ENCODE peak calls at places on chromosome 12, in six cellular contexts. I, S, Y, D, J and C are unnamed samples.

GRCh38 chr12:22042981-22043669 is 2.9 kb upstream of the CMAS start:
- DNase-seq in I (no peak), S (no peak), Y (no peak), D (no peak), J (no peak), C (no peak)

GRCh38 chr12:29429999-29430698 is 49.2 kb upstream of the ERGIC2 start:
- DNase-seq in I (peak; percentile 12), S (no peak), Y (no peak), D (no peak), J (no peak), C (peak; percentile 4)

GRCh38 chr12:118052324-118053070 is 8.5 kb downstream of the WSB2 start:
- DNase-seq in I (no peak), S (peak; percentile 86), Y (peak; percentile 79), D (peak; percentile 28), J (peak; percentile 99), C (no peak)

GRCh38 chr12:236445-236844 is 22.5 kb upstream of the SLC6A12 start:
- DNase-seq in I (no peak), S (no peak), Y (no peak), D (no peak), J (no peak), C (no peak)

GRCh38 chr12:78966926-78967325 is 102.4 kb downstream of the SYT1 start:
- DNase-seq in I (no peak), S (no peak), Y (no peak), D (no peak), J (no peak), C (no peak)

GRCh38 chr12:52895726-52896189 is 9.1 kb downstream of the KRT8 start:
- DNase-seq in I (no peak), S (no peak), Y (no peak), D (no peak), J (no peak), C (no peak)

GRCh38 chr12:47989666-47990065 is 14.6 kb downstream of the COL2A1 start:
- DNase-seq in I (no peak), S (no peak), Y (no peak), D (no peak), J (no peak), C (no peak)

GRCh38 chr12:1346126-1346525 is 248.3 kb downstream of the FBXL14 start:
- DNase-seq in I (no peak), S (no peak), Y (no peak), D (no peak), J (no peak), C (no peak)

GRCh38 chr12:123723765-123724164 is 11.6 kb downstream of the ATP6V0A2 start:
- DNase-seq in I (no peak), S (no peak), Y (no peak), D (no peak), J (no peak), C (no peak)

GRCh38 chr12:71312767-71313375 is 126.7 kb upstream of the LGR5 start:
- DNase-seq in I (no peak), S (no peak), Y (no peak), D (no peak), J (no peak), C (no peak)

GRCh38 chr12:30830751-30831150 is 76.0 kb upstream of the CAPRIN2 start:
- DNase-seq in I (no peak), S (no peak), Y (no peak), D (no peak), J (no peak), C (peak; percentile 2)

GRCh38 chr12:41509655-41510054 is 321.5 kb downstream of the PDZRN4 start:
- DNase-seq in I (no peak), S (no peak), Y (no peak), D (no peak), J (no peak), C (no peak)

GRCh38 chr12:75481013-75481705 is 604 bp downstream of the GLIPR1 start:
- DNase-seq in I (no peak), S (no peak), Y (no peak), D (no peak), J (no peak), C (no peak)

GRCh38 chr12:75481774-75482173 is 1.2 kb downstream of the GLIPR1 start:
- DNase-seq in I (no peak), S (no peak), Y (no peak), D (no peak), J (no peak), C (no peak)

GRCh38 chr12:75480469-75480949 is at the start of gene GLIPR1:
- DNase-seq in I (no peak), S (peak; percentile 88), Y (peak; percentile 48), D (peak; percentile 52), J (peak; percentile 45), C (no peak)

GRCh38 chr12:75478395-75478794 is 2.2 kb upstream of the GLIPR1 start:
- DNase-seq in I (no peak), S (no peak), Y (no peak), D (no peak), J (no peak), C (no peak)

GRCh38 chr12:75479963-75480461 is 543 bp upstream of the GLIPR1 start:
- DNase-seq in I (no peak), S (no peak), Y (no peak), D (no peak), J (no peak), C (no peak)
- H3K4me3 ChIP-seq in I (no peak overlapping the region), S (peak overlapping the region; percentile 100), Y (peak overlapping the region; percentile 63), D (peak overlapping the region; percentile 75), J (no peak overlapping the region), C (no peak overlapping the region)

GRCh38 chr12:132352896-132353800 is 23.8 kb upstream of the GALNT9 start:
- DNase-seq in I (no peak), S (peak; percentile 29), Y (no peak), D (no peak), J (no peak), C (peak; percentile 91)
- H3K27me3 ChIP-seq in I (no peaks in the 10 kb centered on the region), S (no peaks in the 10 kb centered on the region), Y (no peaks in the 10 kb centered on the region), D (no peaks in the 10 kb centered on the region), J (peaks cover 16% of the 10 kb centered on the region), C (peaks cover 4% of the 10 kb centered on the region)

GRCh38 chr12:2803635-2804380 is 8.7 kb upstream of the ITFG2 start:
- DNase-seq in I (no peak), S (no peak), Y (no peak), D (no peak), J (no peak), C (no peak)

GRCh38 chr12:2800046-2800570 is 5.3 kb downstream of the FKBP4 start:
- DNase-seq in I (no peak), S (no peak), Y (no peak), D (no peak), J (no peak), C (no peak)

GRCh38 chr12:2797721-2798418 is 3.1 kb downstream of the FKBP4 start:
- DNase-seq in I (no peak), S (no peak), Y (peak; percentile 60), D (no peak), J (no peak), C (no peak)

GRCh38 chr12:2804390-2805145 is 7.9 kb upstream of the ITFG2 start:
- DNase-seq in I (no peak), S (peak; percentile 79), Y (peak; percentile 77), D (no peak), J (no peak), C (no peak)

GRCh38 chr12:2801044-2801783 is 6.4 kb downstream of the FKBP4 start:
- DNase-seq in I (no peak), S (no peak), Y (peak; percentile 29), D (no peak), J (no peak), C (no peak)
- H3K36me3 ChIP-seq in I (peaks cover 67% of the 10 kb centered on the region), S (no peaks in the 10 kb centered on the region), Y (peaks cover 91% of the 10 kb centered on the region), D (peaks cover 81% of the 10 kb centered on the region), J (peaks cover 41% of the 10 kb centered on the region), C (peaks cover 79% of the 10 kb centered on the region)

GRCh38 chr12:130874696-130875095 is 2.8 kb downstream of the RAN start:
- DNase-seq in I (no peak), S (no peak), Y (no peak), D (no peak), J (no peak), C (no peak)

GRCh38 chr12:130876758-130877157 is 4.9 kb downstream of the RAN start:
- DNase-seq in I (no peak), S (no peak), Y (no peak), D (no peak), J (no peak), C (no peak)

GRCh38 chr12:130873825-130874224 is 2.0 kb downstream of the RAN start:
- DNase-seq in I (no peak), S (no peak), Y (no peak), D (no peak), J (no peak), C (no peak)

GRCh38 chr12:130876297-130876696 is 4.4 kb downstream of the RAN start:
- DNase-seq in I (no peak), S (no peak), Y (no peak), D (no peak), J (no peak), C (no peak)

GRCh38 chr12:130875193-130875592 is 3.3 kb downstream of the RAN start:
- DNase-seq in I (no peak), S (no peak), Y (no peak), D (no peak), J (no peak), C (no peak)
- H3K4me3 ChIP-seq in I (no peak overlapping the region), S (no peak overlapping the region), Y (no peak overlapping the region), D (no peak overlapping the region), J (no peak overlapping the region), C (no peak overlapping the region)

GRCh38 chr12:17197971-17198370 is 592.0 kb upstream of the LMO3 start:
- DNase-seq in I (no peak), S (no peak), Y (no peak), D (no peak), J (no peak), C (no peak)
- H3K27me3 ChIP-seq in I (no peaks in the 10 kb centered on the region), S (no peaks in the 10 kb centered on the region), Y (no peaks in the 10 kb centered on the region), D (no peaks in the 10 kb centered on the region), J (no peaks in the 10 kb centered on the region), C (no peaks in the 10 kb centered on the region)

GRCh38 chr12:132056959-132057358 is 87.2 kb downstream of the DDX51 start:
- DNase-seq in I (no peak), S (no peak), Y (no peak), D (no peak), J (no peak), C (no peak)

GRCh38 chr12:132054983-132055382 is 89.1 kb downstream of the DDX51 start:
- DNase-seq in I (no peak), S (no peak), Y (no peak), D (no peak), J (no peak), C (no peak)

GRCh38 chr12:132055535-132056096 is 88.5 kb downstream of the DDX51 start:
- DNase-seq in I (no peak), S (no peak), Y (no peak), D (no peak), J (no peak), C (no peak)

GRCh38 chr12:132057691-132058090 is 86.4 kb downstream of the DDX51 start:
- DNase-seq in I (no peak), S (no peak), Y (no peak), D (no peak), J (no peak), C (no peak)

DNA sequence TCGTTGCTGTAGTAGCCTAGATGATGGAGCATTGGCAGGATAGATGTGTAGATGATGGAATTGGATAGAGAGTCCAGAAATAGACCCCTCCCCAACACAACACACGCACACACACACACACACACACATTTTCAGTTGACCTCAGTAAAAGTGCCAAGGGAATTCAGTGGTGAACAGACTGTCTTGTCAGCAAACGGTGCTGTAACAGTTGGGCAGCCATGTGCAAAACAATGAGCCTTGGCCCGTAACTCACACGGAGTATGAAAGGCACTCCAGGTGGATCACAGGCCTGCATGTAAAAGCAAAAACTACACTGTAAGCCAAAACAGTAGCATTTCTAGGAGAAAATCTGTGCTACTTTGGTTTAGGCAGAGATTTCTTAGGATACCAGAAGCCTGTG is 87.8 kb downstream of the DDX51 start:
- DNase-seq in I (no peak), S (no peak), Y (no peak), D (no peak), J (no peak), C (no peak)
- H3K36me3 ChIP-seq in I (peaks cover 45% of the 10 kb centered on the region), S (no peaks in the 10 kb centered on the region), Y (peaks cover 94% of the 10 kb centered on the region), D (peaks cover 66% of the 10 kb centered on the region), J (peaks cover 29% of the 10 kb centered on the region), C (peaks cover 30% of the 10 kb centered on the region)

GRCh38 chr12:104571328-104571727 is 114.6 kb downstream of the CHST11 start:
- DNase-seq in I (no peak), S (no peak), Y (no peak), D (no peak), J (no peak), C (no peak)
- H3K4me3 ChIP-seq in I (no peak overlapping the region), S (no peak overlapping the region), Y (no peak overlapping the region), D (no peak overlapping the region), J (no peak overlapping the region), C (no peak overlapping the region)